ENCODE peak calls at places on chromosomes 3 and 15, in five cellular contexts. W is tibial artery; Y is transverse colon; I is CD8-positive, alpha-beta T cell; H is mucosa of descending colon. G is an unnamed sample.
A peak's percentile ranks its signal among the peaks of the same experiment; 100 is the strongest.

GRCh38 chr3:59836525-59836924 is 786.7 kb upstream of the CFAP20DC start:
- DNase-seq in W (no peak), Y (no peak), I (no peak), H (no peak), G (no peak)

GRCh38 chr3:102060814-102061213 is 211.5 kb downstream of the NFKBIZ start:
- DNase-seq in W (no peak), Y (no peak), I (no peak), H (no peak), G (peak; percentile 22)

GRCh38 chr15:75570119-75570518 is 9.0 kb downstream of the PTPN9 start:
- DNase-seq in W (no peak), Y (no peak), I (no peak), H (no peak), G (no peak)

GRCh38 chr3:48406443-48407431 is 23.1 kb downstream of the PLXNB1 start:
- DNase-seq in W (peak; percentile 19), Y (no peak), I (no peak), H (no peak), G (no peak)

GRCh38 chr3:178284180-178284579 is 252.1 kb upstream of the KCNMB2 start:
- DNase-seq in W (no peak), Y (no peak), I (no peak), H (no peak), G (no peak)

GRCh38 chr3:172635588-172635987 is 75.3 kb downstream of the NCEH1 start:
- DNase-seq in W (no peak), Y (no peak), I (no peak), H (no peak), G (peak; percentile 53)

GRCh38 chr3:86595696-86596095 is 395.3 kb downstream of the VGLL3 start:
- DNase-seq in W (no peak), Y (no peak), I (no peak), H (no peak), G (no peak)

GRCh38 chr3:4474683-4475490 is 7.8 kb upstream of the SUMF1 start:
- DNase-seq in W (peak; percentile 57), Y (no peak), I (no peak), H (no peak), G (no peak)

GRCh38 chr3:144821583-144821982 is 850.0 kb downstream of the DIPK2A start:
- DNase-seq in W (no peak), Y (no peak), I (no peak), H (no peak), G (no peak)

GRCh38 chr15:81888748-81889479 is 156.9 kb downstream of the MEX3B start:
- DNase-seq in W (no peak), Y (no peak), I (no peak), H (no peak), G (no peak)

GRCh38 chr3:13016083-13016725 is 57.0 kb downstream of the IQSEC1 start:
- DNase-seq in W (peak; percentile 71), Y (peak; percentile 82), I (no peak), H (peak; percentile 70), G (no peak)

GRCh38 chr3:18418173-18418572 is 7.0 kb downstream of the SATB1 start:
- DNase-seq in W (no peak), Y (no peak), I (no peak), H (no peak), G (no peak)

GRCh38 chr3:86967062-86967461 is 23.9 kb downstream of the VGLL3 start:
- DNase-seq in W (no peak), Y (no peak), I (no peak), H (no peak), G (no peak)

GRCh38 chr3:111739241-111739952 is 119.7 kb upstream of the PHLDB2 start:
- DNase-seq in W (no peak), Y (no peak), I (no peak), H (peak; percentile 19), G (peak; percentile 16)

GRCh38 chr15:74421302-74422245 is 12.2 kb downstream of the SEMA7A start:
- DNase-seq in W (no peak), Y (no peak), I (no peak), H (no peak), G (peak; percentile 67)

GRCh38 chr3:23501201-23501824 is 298.2 kb downstream of the UBE2E2 start:
- DNase-seq in W (no peak), Y (no peak), I (no peak), H (no peak), G (no peak)

GRCh38 chr15:22963546-22964125 is 16.5 kb downstream of the CYFIP1 start:
- DNase-seq in W (no peak), Y (no peak), I (no peak), H (no peak), G (no peak)

GRCh38 chr15:69017978-69018377 is 3.5 kb downstream of the NOX5 start:
- DNase-seq in W (no peak), Y (no peak), I (no peak), H (no peak), G (no peak)

GRCh38 chr3:149395107-149396089 is 17.9 kb upstream of the TM4SF1 start:
- DNase-seq in W (peak; percentile 48), Y (no peak), I (no peak), H (no peak), G (peak; percentile 83)

DNA sequence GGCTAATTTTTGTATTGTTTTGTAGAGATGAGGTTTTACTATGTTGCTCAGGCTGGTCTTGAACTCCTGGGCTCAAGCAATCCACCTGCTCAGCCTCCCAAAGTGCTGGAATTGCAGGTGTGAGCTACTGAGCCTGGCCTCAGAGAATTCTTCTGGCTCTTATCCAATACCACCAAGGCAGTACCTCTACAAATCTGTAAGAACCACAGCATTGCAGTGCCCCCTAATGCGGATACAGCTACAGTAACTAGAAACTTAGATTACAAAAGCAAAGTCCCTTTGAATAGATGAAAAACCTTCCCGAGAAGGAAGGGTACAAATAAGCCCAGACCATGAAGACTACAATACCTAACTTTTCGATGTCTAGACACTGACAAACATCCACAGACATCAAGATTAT is 107.9 kb upstream of the DPPA4 start:
- DNase-seq in W (no peak), Y (no peak), I (no peak), H (no peak), G (no peak)
- TF ChIP-seq CTCF in W (no peak), Y (no peak), I (no peak), H (no peak), G (no peak)

GRCh38 chr3:41448396-41448795 is 249.1 kb downstream of the CTNNB1 start:
- DNase-seq in W (no peak), Y (no peak), I (no peak), H (no peak), G (no peak)
- TF ChIP-seq CTCF in W (no peak), Y (no peak), I (no peak), H (no peak), G (no peak)

GRCh38 chr3:50272911-50273688 is 4.2 kb downstream of the SEMA3B start:
- DNase-seq in W (peak; percentile 81), Y (peak; percentile 92), I (peak; percentile 71), H (peak; percentile 92), G (peak; percentile 94)
- TF ChIP-seq CTCF in W (peak; percentile 98), Y (peak; percentile 98), I (peak; percentile 93), H (peak; percentile 97), G (peak; percentile 96)

GRCh38 chr3:119376758-119377157 is 82.6 kb downstream of the ARHGAP31 start:
- DNase-seq in W (no peak), Y (no peak), I (no peak), H (no peak), G (no peak)

GRCh38 chr3:119382134-119382533 is 81.3 kb downstream of the TMEM39A start:
- DNase-seq in W (no peak), Y (no peak), I (no peak), H (no peak), G (no peak)

GRCh38 chr3:119378259-119378658 is 84.1 kb downstream of the ARHGAP31 start:
- DNase-seq in W (no peak), Y (no peak), I (no peak), H (no peak), G (no peak)

GRCh38 chr3:119375510-119375909 is 81.3 kb downstream of the ARHGAP31 start:
- DNase-seq in W (no peak), Y (no peak), I (no peak), H (no peak), G (no peak)

GRCh38 chr3:119380697-119381096 is 82.7 kb downstream of the TMEM39A start:
- DNase-seq in W (no peak), Y (no peak), I (no peak), H (peak; percentile 19), G (peak; percentile 4)
- TF ChIP-seq CTCF in W (no peak), Y (no peak), I (no peak), H (no peak), G (no peak)

GRCh38 chr3:189233225-189233858 is 61.6 kb downstream of the TPRG1 start:
- DNase-seq in W (peak; percentile 62), Y (peak; percentile 64), I (no peak), H (peak; percentile 83), G (peak; percentile 84)
- TF ChIP-seq CTCF in W (peak; percentile 45), Y (peak; percentile 65), I (no peak), H (peak; percentile 49), G (peak; percentile 83)

GRCh38 chr15:99174567-99174966 is 69.7 kb downstream of the SYNM start:
- DNase-seq in W (no peak), Y (no peak), I (no peak), H (no peak), G (no peak)

GRCh38 chr15:99174989-99175388 is 70.1 kb downstream of the SYNM start:
- DNase-seq in W (no peak), Y (no peak), I (no peak), H (no peak), G (no peak)

GRCh38 chr15:99170476-99171065 is 65.7 kb downstream of the SYNM start:
- DNase-seq in W (no peak), Y (no peak), I (no peak), H (no peak), G (no peak)

GRCh38 chr15:99172171-99172570 is 67.3 kb downstream of the SYNM start:
- DNase-seq in W (no peak), Y (no peak), I (no peak), H (no peak), G (no peak)

GRCh38 chr15:99172989-99173388 is 68.1 kb downstream of the SYNM start:
- DNase-seq in W (no peak), Y (no peak), I (no peak), H (no peak), G (no peak)
- TF ChIP-seq CTCF in W (no peak), Y (no peak), I (no peak), H (no peak), G (no peak)

DNA sequence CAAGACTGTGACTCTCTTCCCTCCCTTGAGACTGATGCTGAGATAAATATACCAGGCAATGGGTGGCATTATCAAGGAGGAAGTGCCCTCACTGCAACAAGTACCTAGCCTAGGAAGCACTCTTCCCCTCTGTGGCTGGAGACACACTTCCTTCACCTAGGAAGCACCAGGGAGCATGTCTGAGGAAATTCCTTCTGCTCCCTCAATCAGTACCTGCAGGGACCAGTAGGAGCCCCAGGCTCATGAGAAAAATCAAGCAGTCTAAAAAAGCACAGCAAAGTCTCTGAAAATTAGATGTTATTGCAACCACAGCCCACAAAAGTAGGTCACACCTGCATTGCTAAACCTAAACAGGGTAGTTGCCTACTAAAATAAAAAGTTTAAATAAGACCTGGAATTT is 78.2 kb upstream of the TRPM1 start:
- DNase-seq in W (no peak), Y (no peak), I (no peak), H (no peak), G (no peak)
- TF ChIP-seq CTCF in W (no peak), Y (no peak), I (no peak), H (no peak), G (no peak)